ENCODE peak calls at places on chromosomes 4 and X, in nine cellular contexts. T is neural crest cell, O is endothelial cell, I is nephron progenitor cell, L is kidney, D is lower leg skin, M is kidney epithelial cell, K is dorsolateral prefrontal cortex, W is lung. S is an unnamed sample.

GRCh38 chr4:104728380-104729122 is 233.9 kb upstream of the CXXC4 start:
- DNase-seq in T (no peak), O (no peak), I (no peak), L (no peak), D (no peak), M (peak), K (no peak), W (no peak), S (no peak)

GRCh38 chrX:22340022-22340616 is 67.4 kb downstream of the CBLL2 start:
- DNase-seq in T (no peak), O (no peak), I (no peak), L (no peak), D (no peak), M (no peak), K (no peak), W (no peak), S (no peak)

GRCh38 chr4:180710643-180711337 is 1532.4 kb upstream of the TENM3 start:
- DNase-seq in T (no peak), O (no peak), I (no peak), L (no peak), D (no peak), M (no peak), K (no peak), W (no peak), S (no peak)

GRCh38 chr4:149409186-149410056 is 406.2 kb downstream of the IQCM start:
- DNase-seq in T (no peak), O (no peak), I (no peak), L (peak), D (peak), M (peak), K (no peak), W (no peak), S (no peak)

GRCh38 chrX:29518100-29518499 is 697.3 kb upstream of the MAGEB2 start:
- DNase-seq in T (no peak), O (no peak), I (no peak), L (no peak), D (no peak), M (no peak), K (no peak), W (no peak), S (no peak)

GRCh38 chr4:101818362-101818761 is 27.8 kb downstream of the BANK1 start:
- DNase-seq in T (no peak), O (no peak), I (no peak), L (no peak), D (no peak), M (no peak), K (no peak), W (no peak), S (no peak)

GRCh38 chrX:21166302-21166982 is 207.8 kb upstream of the CNKSR2 start:
- DNase-seq in T (no peak), O (no peak), I (no peak), L (no peak), D (no peak), M (no peak), K (no peak), W (no peak), S (no peak)

GRCh38 chrX:29432534-29432933 is 782.8 kb upstream of the MAGEB2 start:
- DNase-seq in T (no peak), O (no peak), I (no peak), L (no peak), D (no peak), M (no peak), K (no peak), W (no peak), S (no peak)

GRCh38 chr4:56444719-56445118 is 8.7 kb downstream of the PAICS start:
- DNase-seq in T (no peak), O (no peak), I (no peak), L (no peak), D (no peak), M (no peak), K (no peak), W (no peak), S (no peak)

GRCh38 chr4:113979157-113979972 is at the start of gene ARSJ:
- DNase-seq in T (peak), O (peak), I (peak), L (peak), D (peak), M (peak), K (peak), W (peak), S (peak)

GRCh38 chr4:173168396-173169177 is at the start of gene GALNT7:
- DNase-seq in T (peak), O (peak), I (peak), L (peak), D (peak), M (no peak), K (peak), W (peak), S (peak)

GRCh38 chr4:2363056-2363719 is 55.3 kb downstream of the ZFYVE28 start:
- DNase-seq in T (no peak), O (no peak), I (no peak), L (peak), D (no peak), M (no peak), K (no peak), W (no peak), S (no peak)

GRCh38 chr4:98627883-98628282 is 30.5 kb downstream of the TSPAN5 start:
- DNase-seq in T (no peak), O (no peak), I (no peak), L (no peak), D (no peak), M (peak), K (no peak), W (no peak), S (no peak)

GRCh38 chr4:142762280-142762679 is 83.8 kb downstream of the INPP4B start:
- DNase-seq in T (no peak), O (no peak), I (no peak), L (no peak), D (no peak), M (no peak), K (no peak), W (no peak), S (no peak)

GRCh38 chr4:156312261-156312847 is 358.7 kb upstream of the CTSO start:
- DNase-seq in T (no peak), O (no peak), I (no peak), L (no peak), D (no peak), M (no peak), K (no peak), W (no peak), S (no peak)

GRCh38 chrX:115719171-115719570 is 158.2 kb downstream of the PLS3 start:
- DNase-seq in T (no peak), O (no peak), I (no peak), L (no peak), D (no peak), M (no peak), K (no peak), W (peak), S (no peak)

GRCh38 chr4:153530284-153530995 is 64.3 kb downstream of the TMEM131L start:
- DNase-seq in T (no peak), O (no peak), I (no peak), L (no peak), D (no peak), M (no peak), K (no peak), W (no peak), S (no peak)

GRCh38 chr4:34861661-34862060 is 1382.7 kb downstream of the ARAP2 start:
- DNase-seq in T (no peak), O (no peak), I (no peak), L (no peak), D (no peak), M (no peak), K (no peak), W (no peak), S (no peak)

GRCh38 chr4:154001187-154001586 is 212.3 kb upstream of the SFRP2 start:
- DNase-seq in T (no peak), O (no peak), I (no peak), L (no peak), D (no peak), M (no peak), K (no peak), W (no peak), S (no peak)

GRCh38 chr4:55468724-55469123 is 73.0 kb downstream of the TMEM165 start:
- DNase-seq in T (no peak), O (no peak), I (no peak), L (no peak), D (no peak), M (no peak), K (no peak), W (no peak), S (no peak)

GRCh38 chrX:149571770-149572169 is 15.5 kb downstream of the MAGEA9B start:
- DNase-seq in T (no peak), O (no peak), I (no peak), L (no peak), D (peak), M (no peak), K (no peak), W (no peak), S (no peak)

GRCh38 chrX:37860731-37861130 is 13.4 kb upstream of the DYNLT3 start:
- DNase-seq in T (no peak), O (no peak), I (peak), L (no peak), D (no peak), M (no peak), K (no peak), W (no peak), S (no peak)

GRCh38 chrX:133645977-133646750 is 230.9 kb upstream of the GPC4 start:
- DNase-seq in T (no peak), O (no peak), I (no peak), L (no peak), D (no peak), M (no peak), K (no peak), W (no peak), S (no peak)

GRCh38 chr4:185535818-185536729 is 767 bp upstream of the PDLIM3 start:
- DNase-seq in T (no peak), O (no peak), I (no peak), L (no peak), D (peak), M (no peak), K (no peak), W (no peak), S (no peak)

GRCh38 chrX:133375558-133376340 is 39.5 kb downstream of the GPC4 start:
- DNase-seq in T (no peak), O (no peak), I (no peak), L (no peak), D (no peak), M (no peak), K (no peak), W (no peak), S (no peak)

GRCh38 chr4:124641715-124642380 is 70.7 kb downstream of the ANKRD50 start:
- DNase-seq in T (no peak), O (no peak), I (no peak), L (no peak), D (no peak), M (peak), K (no peak), W (no peak), S (no peak)

GRCh38 chr4:41216294-41217019 is 2.1 kb upstream of the APBB2 start:
- DNase-seq in T (peak), O (peak), I (peak), L (peak), D (peak), M (no peak), K (peak), W (peak), S (peak)

GRCh38 chrX:10008483-10009056 is 41.4 kb downstream of the CLDN34 start:
- DNase-seq in T (no peak), O (no peak), I (no peak), L (no peak), D (peak), M (no peak), K (no peak), W (no peak), S (no peak)

GRCh38 chr4:142474398-142475087 is 371.6 kb downstream of the INPP4B start:
- DNase-seq in T (no peak), O (no peak), I (no peak), L (no peak), D (no peak), M (peak), K (no peak), W (no peak), S (no peak)

GRCh38 chr4:26992657-26993361 is 132.2 kb downstream of the STIM2 start:
- DNase-seq in T (no peak), O (no peak), I (no peak), L (no peak), D (no peak), M (no peak), K (no peak), W (no peak), S (peak)

GRCh38 chr4:21191304-21191703 is 491.0 kb downstream of the PACRGL start:
- DNase-seq in T (no peak), O (no peak), I (no peak), L (no peak), D (no peak), M (no peak), K (no peak), W (no peak), S (no peak)

DNA sequence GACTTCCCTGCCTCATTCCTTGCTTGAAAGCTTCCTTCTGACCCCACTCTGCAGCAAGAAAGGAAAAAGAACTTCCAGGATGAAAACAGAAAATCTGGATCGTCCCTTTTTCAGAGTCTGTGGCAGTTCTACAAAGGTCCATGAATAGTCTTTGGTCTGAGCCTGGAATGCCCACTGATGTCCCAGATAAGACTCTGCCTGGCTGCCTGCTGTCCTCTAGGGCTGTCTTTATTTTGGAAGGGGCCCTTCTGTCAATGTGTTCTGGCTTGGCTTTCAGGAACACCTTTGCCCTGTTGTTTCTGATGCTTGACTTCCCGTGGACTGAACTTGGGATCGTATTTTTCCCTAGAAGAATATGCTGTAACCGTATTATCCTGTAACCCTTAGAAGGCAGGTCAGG is 114.7 kb upstream of the LNX1 start:
- DNase-seq in T (no peak), O (no peak), I (no peak), L (no peak), D (no peak), M (no peak), K (no peak), W (no peak), S (no peak)
- TF ChIP-seq CTCF in T (no peak), O (no peak), I (no peak), L (no peak), D (no peak), M (no peak), K (no peak), W (no peak), S (no peak)

DNA sequence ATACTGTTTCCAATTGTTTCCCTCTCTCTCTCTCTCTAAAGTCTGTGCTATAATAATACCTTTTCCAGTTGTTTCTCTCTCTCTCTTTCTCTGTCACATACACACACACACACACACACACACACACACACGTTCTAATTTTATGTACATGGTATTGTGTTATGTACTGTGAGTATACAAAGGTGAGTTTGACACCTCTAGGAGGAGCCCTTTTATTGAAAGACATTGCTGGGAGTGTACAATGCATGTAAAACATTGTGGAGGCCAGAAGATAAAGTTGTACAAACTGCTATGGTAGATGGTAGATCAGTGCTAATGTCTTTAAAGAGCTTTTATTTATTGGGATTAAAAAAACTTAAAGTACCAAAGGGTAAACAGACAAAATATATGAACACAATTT is 53.6 kb downstream of the BLTP1 start:
- DNase-seq in T (no peak), O (no peak), I (no peak), L (no peak), D (no peak), M (no peak), K (no peak), W (no peak), S (no peak)
- TF ChIP-seq CTCF in T (no peak), O (no peak), I (no peak), L (no peak), D (no peak), M (no peak), K (no peak), W (no peak), S (no peak)

GRCh38 chrX:130144509-130144908 is 21.1 kb downstream of the AIFM1 start:
- DNase-seq in T (no peak), O (no peak), I (no peak), L (no peak), D (no peak), M (no peak), K (no peak), W (no peak), S (no peak)
- TF ChIP-seq CTCF in T (no peak), O (no peak), I (no peak), L (no peak), D (no peak), M (no peak), K (no peak), W (no peak), S (no peak)

DNA sequence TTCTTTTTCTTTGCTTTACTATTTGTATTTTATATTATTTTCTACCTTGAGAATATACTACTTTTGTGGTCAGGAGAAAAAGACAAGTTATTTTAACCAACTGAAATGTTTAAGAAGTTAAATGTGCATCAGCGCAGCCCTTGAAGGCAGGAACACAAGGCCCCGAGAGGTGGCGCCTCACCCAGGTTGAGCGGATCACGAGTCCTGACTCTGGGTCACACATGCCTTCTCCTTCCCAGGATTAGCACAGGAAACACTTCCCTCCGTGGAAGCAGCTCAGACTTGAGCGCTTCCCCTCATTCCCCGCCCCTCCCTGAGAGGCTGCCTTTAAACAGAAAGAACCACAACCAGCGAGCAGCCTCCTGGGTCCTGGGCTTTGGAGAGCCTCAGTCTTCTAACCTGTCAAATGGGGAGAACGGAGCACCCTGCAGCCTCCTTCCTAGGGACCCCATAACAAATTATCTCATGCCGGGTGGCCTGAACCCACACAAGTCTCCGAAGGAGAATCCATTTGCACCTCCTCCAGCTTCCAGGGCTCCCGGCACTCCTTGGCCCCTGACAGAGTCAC is 217.6 kb downstream of the AFAP1 start:
- DNase-seq in T (no peak), O (peak), I (no peak), L (no peak), D (no peak), M (no peak), K (no peak), W (no peak), S (no peak)
- TF ChIP-seq CTCF in T (no peak), O (no peak), I (no peak), L (no peak), D (no peak), M (no peak), K (no peak), W (no peak), S (no peak)

GRCh38 chr4:126583509-126583908 is 1049.2 kb upstream of the INTU start:
- DNase-seq in T (no peak), O (peak), I (no peak), L (no peak), D (no peak), M (no peak), K (no peak), W (no peak), S (no peak)
- TF ChIP-seq CTCF in T (peak), O (peak), I (no peak), L (no peak), D (no peak), M (peak), K (no peak), W (no peak), S (no peak)

GRCh38 chr4:186724048-186724860 is 598 bp upstream of the FAT1 start:
- DNase-seq in T (peak), O (peak), I (peak), L (peak), D (no peak), M (no peak), K (no peak), W (peak), S (no peak)

GRCh38 chr4:186722856-186723206 is 825 bp downstream of the FAT1 start:
- DNase-seq in T (no peak), O (no peak), I (no peak), L (no peak), D (no peak), M (no peak), K (no peak), W (no peak), S (no peak)

GRCh38 chr4:186723207-186724047 is at the start of gene FAT1:
- DNase-seq in T (peak), O (peak), I (peak), L (peak), D (peak), M (no peak), K (no peak), W (peak), S (no peak)

GRCh38 chr4:186717556-186717955 is 6.1 kb downstream of the FAT1 start:
- DNase-seq in T (no peak), O (no peak), I (no peak), L (no peak), D (no peak), M (no peak), K (no peak), W (no peak), S (no peak)

GRCh38 chr4:186719925-186720694 is 3.5 kb downstream of the FAT1 start:
- DNase-seq in T (peak), O (peak), I (no peak), L (no peak), D (no peak), M (no peak), K (no peak), W (no peak), S (no peak)
- TF ChIP-seq CTCF in T (peak), O (peak), I (no peak), L (peak), D (no peak), M (peak), K (no peak), W (no peak), S (no peak)

DNA sequence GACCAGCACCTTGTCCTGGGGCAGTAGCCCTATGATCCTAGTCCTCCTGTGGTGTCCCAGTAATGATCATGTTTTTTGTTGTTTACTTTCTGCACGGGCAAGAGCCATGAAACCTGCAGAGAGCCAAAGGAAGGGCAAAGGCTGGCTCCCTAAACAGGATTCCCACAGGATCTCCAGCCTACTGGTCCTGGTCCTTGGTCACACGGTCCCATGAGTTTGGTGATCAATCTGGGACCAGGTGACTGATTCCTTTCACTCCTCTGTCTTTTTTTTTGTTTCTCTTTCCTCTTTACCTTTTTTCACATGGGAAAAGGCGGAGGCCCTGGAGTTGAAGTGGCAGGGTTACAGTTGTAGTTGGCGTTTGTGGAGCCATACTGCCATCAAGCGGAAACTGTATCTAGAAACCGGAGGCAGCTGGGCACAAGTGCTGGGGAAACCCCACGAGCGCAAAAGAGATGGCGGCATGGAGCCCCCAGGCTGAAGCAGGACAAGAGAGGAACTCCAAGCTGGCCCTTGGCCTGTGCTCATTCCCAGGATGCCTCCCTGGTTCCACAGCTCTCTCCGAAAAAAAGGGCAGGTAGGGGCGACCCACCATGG is 34.6 kb downstream of the NBDY start:
- DNase-seq in T (no peak), O (no peak), I (peak), L (peak), D (peak), M (no peak), K (peak), W (peak), S (peak)
- TF ChIP-seq CTCF in T (no peak), O (no peak), I (no peak), L (no peak), D (no peak), M (no peak), K (peak), W (peak), S (peak)